ENCODE peak calls at places on chromosomes 11 and 22, in nine cellular contexts. One of them, this sample, is unnamed.

GRCh38 chr22:50481440-50482106 is at the start of gene ADM2:
- DNase-seq in pancreas: peak
- DNase-seq in tibial artery: no peak
- DNase-seq in breast epithelium: no peak
- DNase-seq in dorsolateral prefrontal cortex: no peak
- DNase-seq in body of pancreas: peak
- DNase-seq in sigmoid colon: no peak
- DNase-seq in H9: peak
- DNase-seq in upper lobe of right lung: peak
- DNase-seq in this sample: no peak

GRCh38 chr22:47000888-47001287 is 238.4 kb downstream of the TBC1D22A start:
- DNase-seq in body of pancreas: no peak
- DNase-seq in tibial artery: no peak
- DNase-seq in upper lobe of right lung: no peak
- DNase-seq in H9: no peak
- DNase-seq in sigmoid colon: no peak
- DNase-seq in breast epithelium: no peak
- DNase-seq in dorsolateral prefrontal cortex: no peak
- DNase-seq in pancreas: no peak
- DNase-seq in this sample: no peak

GRCh38 chr11:36081274-36081945 is 137.5 kb downstream of the LDLRAD3 start:
- DNase-seq in H9: no peak
- DNase-seq in pancreas: no peak
- DNase-seq in upper lobe of right lung: no peak
- DNase-seq in dorsolateral prefrontal cortex: no peak
- DNase-seq in tibial artery: no peak
- DNase-seq in sigmoid colon: no peak
- DNase-seq in breast epithelium: no peak
- DNase-seq in body of pancreas: no peak
- DNase-seq in this sample: no peak

GRCh38 chr22:34055525-34056200 is 135.4 kb upstream of the LARGE1 start:
- DNase-seq in upper lobe of right lung: no peak
- DNase-seq in body of pancreas: no peak
- DNase-seq in H9: peak
- DNase-seq in breast epithelium: no peak
- DNase-seq in tibial artery: no peak
- DNase-seq in pancreas: peak
- DNase-seq in sigmoid colon: no peak
- DNase-seq in dorsolateral prefrontal cortex: no peak
- DNase-seq in this sample: no peak

GRCh38 chr11:45736424-45736823 is 68.5 kb upstream of the SLC35C1 start:
- DNase-seq in tibial artery: peak
- DNase-seq in breast epithelium: peak
- DNase-seq in pancreas: no peak
- DNase-seq in dorsolateral prefrontal cortex: no peak
- DNase-seq in upper lobe of right lung: no peak
- DNase-seq in body of pancreas: peak
- DNase-seq in sigmoid colon: peak
- DNase-seq in H9: no peak
- DNase-seq in this sample: peak

GRCh38 chr11:20158597-20159257 is 1.5 kb downstream of the DBX1 start:
- DNase-seq in body of pancreas: peak
- DNase-seq in sigmoid colon: peak
- DNase-seq in H9: peak
- DNase-seq in tibial artery: peak
- DNase-seq in dorsolateral prefrontal cortex: no peak
- DNase-seq in breast epithelium: no peak
- DNase-seq in pancreas: peak
- DNase-seq in upper lobe of right lung: no peak
- DNase-seq in this sample: peak

GRCh38 chr22:40123387-40123786 is 54.3 kb upstream of the TNRC6B start:
- DNase-seq in tibial artery: peak
- DNase-seq in upper lobe of right lung: no peak
- DNase-seq in H9: no peak
- DNase-seq in breast epithelium: no peak
- DNase-seq in pancreas: no peak
- DNase-seq in sigmoid colon: no peak
- DNase-seq in body of pancreas: no peak
- DNase-seq in dorsolateral prefrontal cortex: no peak
- DNase-seq in this sample: no peak

GRCh38 chr11:131942878-131943277 is 572.5 kb downstream of the NTM start:
- DNase-seq in pancreas: no peak
- DNase-seq in H9: no peak
- DNase-seq in sigmoid colon: no peak
- DNase-seq in body of pancreas: no peak
- DNase-seq in upper lobe of right lung: no peak
- DNase-seq in breast epithelium: no peak
- DNase-seq in tibial artery: no peak
- DNase-seq in dorsolateral prefrontal cortex: no peak
- DNase-seq in this sample: no peak

GRCh38 chr11:133311230-133311629 is 221.1 kb downstream of the OPCML start:
- DNase-seq in body of pancreas: no peak
- DNase-seq in tibial artery: no peak
- DNase-seq in upper lobe of right lung: no peak
- DNase-seq in sigmoid colon: no peak
- DNase-seq in breast epithelium: no peak
- DNase-seq in pancreas: no peak
- DNase-seq in dorsolateral prefrontal cortex: no peak
- DNase-seq in H9: no peak
- DNase-seq in this sample: no peak

GRCh38 chr11:10164621-10165020 is 129.4 kb downstream of the SBF2 start:
- DNase-seq in upper lobe of right lung: no peak
- DNase-seq in H9: no peak
- DNase-seq in tibial artery: no peak
- DNase-seq in pancreas: no peak
- DNase-seq in body of pancreas: no peak
- DNase-seq in breast epithelium: no peak
- DNase-seq in sigmoid colon: no peak
- DNase-seq in dorsolateral prefrontal cortex: no peak
- DNase-seq in this sample: no peak

GRCh38 chr22:44473580-44473979 is 24.5 kb downstream of the RTL6 start:
- DNase-seq in body of pancreas: no peak
- DNase-seq in upper lobe of right lung: no peak
- DNase-seq in H9: no peak
- DNase-seq in dorsolateral prefrontal cortex: no peak
- DNase-seq in pancreas: no peak
- DNase-seq in breast epithelium: no peak
- DNase-seq in tibial artery: no peak
- DNase-seq in sigmoid colon: no peak
- DNase-seq in this sample: no peak

GRCh38 chr11:101487775-101488174 is 96.0 kb downstream of the TRPC6 start:
- DNase-seq in breast epithelium: no peak
- DNase-seq in sigmoid colon: no peak
- DNase-seq in tibial artery: no peak
- DNase-seq in body of pancreas: no peak
- DNase-seq in upper lobe of right lung: no peak
- DNase-seq in H9: no peak
- DNase-seq in pancreas: no peak
- DNase-seq in dorsolateral prefrontal cortex: no peak
- DNase-seq in this sample: no peak

GRCh38 chr11:73270089-73270854 is 1.9 kb upstream of the P2RY6 start:
- DNase-seq in upper lobe of right lung: peak
- DNase-seq in tibial artery: no peak
- DNase-seq in sigmoid colon: peak
- DNase-seq in dorsolateral prefrontal cortex: no peak
- DNase-seq in body of pancreas: no peak
- DNase-seq in pancreas: no peak
- DNase-seq in breast epithelium: no peak
- DNase-seq in H9: peak
- DNase-seq in this sample: no peak

GRCh38 chr22:21031545-21032036 is 770 bp downstream of the SLC7A4 start:
- DNase-seq in H9: no peak
- DNase-seq in tibial artery: no peak
- DNase-seq in sigmoid colon: no peak
- DNase-seq in breast epithelium: no peak
- DNase-seq in dorsolateral prefrontal cortex: no peak
- DNase-seq in pancreas: no peak
- DNase-seq in upper lobe of right lung: no peak
- DNase-seq in body of pancreas: no peak
- DNase-seq in this sample: no peak

GRCh38 chr11:47516155-47516554 is 36.8 kb downstream of the CELF1 start:
- DNase-seq in H9: no peak
- DNase-seq in body of pancreas: no peak
- DNase-seq in pancreas: no peak
- DNase-seq in tibial artery: no peak
- DNase-seq in upper lobe of right lung: no peak
- DNase-seq in sigmoid colon: no peak
- DNase-seq in dorsolateral prefrontal cortex: no peak
- DNase-seq in breast epithelium: no peak
- DNase-seq in this sample: no peak
- H3K27ac ChIP-seq in H9: no peak
- H3K27ac ChIP-seq in body of pancreas: no peak
- H3K27ac ChIP-seq in pancreas: no peak
- H3K27ac ChIP-seq in tibial artery: no peak
- H3K27ac ChIP-seq in upper lobe of right lung: no peak
- H3K27ac ChIP-seq in sigmoid colon: peak
- H3K27ac ChIP-seq in dorsolateral prefrontal cortex: no peak
- H3K27ac ChIP-seq in breast epithelium: no peak
- H3K27ac ChIP-seq in this sample: peak

GRCh38 chr11:124943731-124944130 is 7.9 kb upstream of the HEPACAM start:
- DNase-seq in body of pancreas: no peak
- DNase-seq in H9: no peak
- DNase-seq in upper lobe of right lung: no peak
- DNase-seq in pancreas: no peak
- DNase-seq in breast epithelium: no peak
- DNase-seq in dorsolateral prefrontal cortex: no peak
- DNase-seq in tibial artery: no peak
- DNase-seq in sigmoid colon: no peak
- DNase-seq in this sample: no peak
- TF ChIP-seq CTCF in body of pancreas: no peak
- TF ChIP-seq CTCF in H9: no peak
- TF ChIP-seq CTCF in upper lobe of right lung: no peak
- TF ChIP-seq CTCF in pancreas: no peak
- TF ChIP-seq CTCF in breast epithelium: no peak
- TF ChIP-seq CTCF in dorsolateral prefrontal cortex: no peak
- TF ChIP-seq CTCF in tibial artery: no peak
- TF ChIP-seq CTCF in sigmoid colon: no peak
- TF ChIP-seq CTCF in this sample: no peak

DNA sequence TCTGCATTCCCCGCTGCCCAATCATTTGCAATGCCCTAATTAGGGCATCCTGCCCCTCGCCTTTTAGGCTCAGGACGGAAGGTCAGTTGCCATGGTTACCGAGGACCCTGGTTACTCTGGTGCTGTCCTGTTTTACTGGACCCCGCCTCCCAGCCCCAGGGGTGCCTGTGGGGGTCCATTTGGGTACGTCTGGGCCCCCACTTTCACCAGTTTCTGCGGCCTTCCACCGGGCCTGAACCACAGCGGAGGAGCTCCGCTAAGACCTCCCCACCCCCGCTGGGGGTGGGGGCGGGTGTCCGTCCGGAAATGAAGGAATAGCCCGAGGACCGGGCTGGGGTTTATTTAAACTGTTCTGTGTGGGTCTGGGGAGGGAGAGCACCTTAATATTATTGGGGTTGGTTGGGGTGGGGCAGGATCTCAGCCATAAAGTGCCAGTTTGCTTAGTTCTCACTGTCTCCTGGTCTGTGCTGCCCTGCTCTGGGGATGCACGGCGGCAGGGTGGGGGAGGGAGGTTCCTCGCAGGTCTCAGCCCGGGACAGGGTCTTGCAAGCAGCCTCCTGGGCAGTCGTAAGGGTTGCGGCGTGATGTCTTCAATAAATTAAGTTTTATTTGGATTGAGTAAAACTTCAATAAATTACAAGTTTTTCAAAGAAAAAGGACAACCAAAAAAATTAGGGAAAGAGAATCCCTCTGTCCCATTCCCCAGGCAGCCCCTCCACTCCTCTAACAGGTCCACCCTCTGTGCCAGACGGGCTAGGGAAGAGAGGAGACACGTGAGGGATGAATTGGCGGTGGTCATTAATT is 5.3 kb downstream of the PHOX2A start:
- DNase-seq in dorsolateral prefrontal cortex: no peak
- DNase-seq in sigmoid colon: peak
- DNase-seq in breast epithelium: no peak
- DNase-seq in tibial artery: no peak
- DNase-seq in upper lobe of right lung: peak
- DNase-seq in H9: peak
- DNase-seq in pancreas: no peak
- DNase-seq in body of pancreas: no peak
- DNase-seq in this sample: no peak
- H3K27ac ChIP-seq in dorsolateral prefrontal cortex: no peak
- H3K27ac ChIP-seq in sigmoid colon: peak
- H3K27ac ChIP-seq in breast epithelium: peak
- H3K27ac ChIP-seq in tibial artery: peak
- H3K27ac ChIP-seq in upper lobe of right lung: no peak
- H3K27ac ChIP-seq in H9: no peak
- H3K27ac ChIP-seq in pancreas: no peak
- H3K27ac ChIP-seq in body of pancreas: no peak
- H3K27ac ChIP-seq in this sample: peak

GRCh38 chr11:65884716-65885092 is 3.6 kb downstream of the FIBP start:
- DNase-seq in sigmoid colon: peak
- DNase-seq in H9: peak
- DNase-seq in dorsolateral prefrontal cortex: peak
- DNase-seq in pancreas: peak
- DNase-seq in body of pancreas: peak
- DNase-seq in upper lobe of right lung: peak
- DNase-seq in breast epithelium: no peak
- DNase-seq in tibial artery: peak
- DNase-seq in this sample: peak
- TF ChIP-seq CTCF in sigmoid colon: peak
- TF ChIP-seq CTCF in H9: peak
- TF ChIP-seq CTCF in dorsolateral prefrontal cortex: peak
- TF ChIP-seq CTCF in pancreas: peak
- TF ChIP-seq CTCF in body of pancreas: peak
- TF ChIP-seq CTCF in upper lobe of right lung: peak
- TF ChIP-seq CTCF in breast epithelium: peak
- TF ChIP-seq CTCF in tibial artery: peak
- TF ChIP-seq CTCF in this sample: peak

DNA sequence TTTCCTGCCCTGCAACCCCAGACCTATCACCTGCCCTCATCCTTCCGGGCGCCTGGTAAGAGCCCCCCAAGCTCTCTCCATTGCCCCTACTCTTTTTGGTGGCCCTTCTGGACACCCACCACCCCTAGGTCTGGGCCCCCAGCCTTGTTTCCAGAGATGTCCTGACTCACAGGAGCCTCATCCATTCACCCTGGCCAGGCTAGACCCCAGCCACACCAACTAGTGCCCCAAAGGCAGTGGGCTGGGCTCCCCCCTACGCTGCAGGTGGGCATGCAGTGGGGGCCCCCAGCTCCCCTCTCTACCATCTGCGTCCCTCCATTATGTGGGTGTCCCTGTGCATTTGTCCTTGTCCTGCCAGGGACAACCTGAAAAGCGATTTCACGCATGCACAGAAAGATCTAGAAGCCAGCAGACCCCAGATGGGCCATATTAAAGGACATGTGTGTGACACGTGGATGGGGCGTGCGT is 1.4 kb downstream of the MRGPRF start:
- DNase-seq in sigmoid colon: no peak
- DNase-seq in H9: no peak
- DNase-seq in breast epithelium: no peak
- DNase-seq in tibial artery: no peak
- DNase-seq in body of pancreas: no peak
- DNase-seq in pancreas: no peak
- DNase-seq in dorsolateral prefrontal cortex: no peak
- DNase-seq in upper lobe of right lung: no peak
- DNase-seq in this sample: no peak
- H3K27ac ChIP-seq in sigmoid colon: peak
- H3K27ac ChIP-seq in H9: no peak
- H3K27ac ChIP-seq in breast epithelium: peak
- H3K27ac ChIP-seq in tibial artery: peak
- H3K27ac ChIP-seq in body of pancreas: no peak
- H3K27ac ChIP-seq in pancreas: no peak
- H3K27ac ChIP-seq in dorsolateral prefrontal cortex: no peak
- H3K27ac ChIP-seq in upper lobe of right lung: peak
- H3K27ac ChIP-seq in this sample: peak

GRCh38 chr11:65378208-65378927 is 4.1 kb downstream of the SLC25A45 start:
- DNase-seq in sigmoid colon: no peak
- DNase-seq in tibial artery: no peak
- DNase-seq in dorsolateral prefrontal cortex: no peak
- DNase-seq in H9: no peak
- DNase-seq in pancreas: no peak
- DNase-seq in breast epithelium: no peak
- DNase-seq in upper lobe of right lung: no peak
- DNase-seq in body of pancreas: peak
- DNase-seq in this sample: no peak
- TF ChIP-seq CTCF in sigmoid colon: no peak
- TF ChIP-seq CTCF in tibial artery: no peak
- TF ChIP-seq CTCF in dorsolateral prefrontal cortex: no peak
- TF ChIP-seq CTCF in H9: peak
- TF ChIP-seq CTCF in pancreas: no peak
- TF ChIP-seq CTCF in breast epithelium: no peak
- TF ChIP-seq CTCF in upper lobe of right lung: no peak
- TF ChIP-seq CTCF in body of pancreas: no peak
- TF ChIP-seq CTCF in this sample: no peak